ENCODE peak calls at places on chromosomes 16 and 17, in six cellular contexts. One of them, this sample, is unnamed.

GRCh38 chr16:81036751-81037350 is 1.2 kb downstream of the ATMIN start:
- ATAC-seq in heart left ventricle: peak; percentile 31
- ATAC-seq in left ventricle myocardium superior: peak; percentile 15
- ATAC-seq in aorta: no peak
- ATAC-seq in activated T-cell treated with anti-CD3 and anti-CD28 coated beads, Interleukin-2, amount 50 U/mL, for 4 hours: no peak
- ATAC-seq in stimulated activated naive CD8-positive, alpha-beta T cell treated with anti-CD3 and anti-CD28 coated beads, Interleukin-15, Interleukin-2, amounts not matched to agents 100 U/mL and 50 U/mL, for 24 hours: no peak
- ATAC-seq in this sample: no peak

GRCh38 chr16:68492151-68492500 is 43.8 kb upstream of the SMPD3 start:
- ATAC-seq in activated T-cell treated with anti-CD3 and anti-CD28 coated beads, Interleukin-2, amount 50 U/mL, for 4 hours: no peak
- ATAC-seq in heart left ventricle: no peak
- ATAC-seq in stimulated activated naive CD8-positive, alpha-beta T cell treated with anti-CD3 and anti-CD28 coated beads, Interleukin-15, Interleukin-2, amounts not matched to agents 100 U/mL and 50 U/mL, for 24 hours: no peak
- ATAC-seq in left ventricle myocardium superior: no peak
- ATAC-seq in aorta: no peak
- ATAC-seq in this sample: no peak

GRCh38 chr17:2074919-2075318 is 20.0 kb downstream of the HIC1 start:
- ATAC-seq in heart left ventricle: peak; percentile 11
- ATAC-seq in aorta: no peak
- ATAC-seq in left ventricle myocardium superior: no peak
- ATAC-seq in stimulated activated naive CD8-positive, alpha-beta T cell treated with anti-CD3 and anti-CD28 coated beads, Interleukin-15, Interleukin-2, amounts not matched to agents 100 U/mL and 50 U/mL, for 24 hours: no peak
- ATAC-seq in activated T-cell treated with anti-CD3 and anti-CD28 coated beads, Interleukin-2, amount 50 U/mL, for 4 hours: no peak
- ATAC-seq in this sample: no peak

GRCh38 chr16:79943738-79944137 is 343.2 kb upstream of the MAF start:
- ATAC-seq in activated T-cell treated with anti-CD3 and anti-CD28 coated beads, Interleukin-2, amount 50 U/mL, for 4 hours: no peak
- ATAC-seq in heart left ventricle: peak; percentile 61
- ATAC-seq in aorta: no peak
- ATAC-seq in left ventricle myocardium superior: peak; percentile 64
- ATAC-seq in stimulated activated naive CD8-positive, alpha-beta T cell treated with anti-CD3 and anti-CD28 coated beads, Interleukin-15, Interleukin-2, amounts not matched to agents 100 U/mL and 50 U/mL, for 24 hours: no peak
- ATAC-seq in this sample: no peak

GRCh38 chr17:59369026-59369724 is 37.7 kb downstream of the YPEL2 start:
- ATAC-seq in stimulated activated naive CD8-positive, alpha-beta T cell treated with anti-CD3 and anti-CD28 coated beads, Interleukin-15, Interleukin-2, amounts not matched to agents 100 U/mL and 50 U/mL, for 24 hours: no peak
- ATAC-seq in left ventricle myocardium superior: peak; percentile 1
- ATAC-seq in aorta: no peak
- ATAC-seq in activated T-cell treated with anti-CD3 and anti-CD28 coated beads, Interleukin-2, amount 50 U/mL, for 4 hours: no peak
- ATAC-seq in heart left ventricle: no peak
- ATAC-seq in this sample: no peak

GRCh38 chr17:28133562-28133970 is 91.1 kb downstream of the NLK start:
- ATAC-seq in activated T-cell treated with anti-CD3 and anti-CD28 coated beads, Interleukin-2, amount 50 U/mL, for 4 hours: no peak
- ATAC-seq in aorta: no peak
- ATAC-seq in stimulated activated naive CD8-positive, alpha-beta T cell treated with anti-CD3 and anti-CD28 coated beads, Interleukin-15, Interleukin-2, amounts not matched to agents 100 U/mL and 50 U/mL, for 24 hours: peak; percentile 40
- ATAC-seq in left ventricle myocardium superior: no peak
- ATAC-seq in heart left ventricle: no peak
- ATAC-seq in this sample: no peak

GRCh38 chr17:3660311-3660891 is 8.0 kb downstream of the TAX1BP3 start:
- ATAC-seq in stimulated activated naive CD8-positive, alpha-beta T cell treated with anti-CD3 and anti-CD28 coated beads, Interleukin-15, Interleukin-2, amounts not matched to agents 100 U/mL and 50 U/mL, for 24 hours: no peak
- ATAC-seq in activated T-cell treated with anti-CD3 and anti-CD28 coated beads, Interleukin-2, amount 50 U/mL, for 4 hours: no peak
- ATAC-seq in aorta: peak; percentile 5
- ATAC-seq in heart left ventricle: peak; percentile 33
- ATAC-seq in left ventricle myocardium superior: peak; percentile 37
- ATAC-seq in this sample: no peak

GRCh38 chr16:31248344-31248743 is 11.4 kb upstream of the ITGAM start:
- ATAC-seq in aorta: no peak
- ATAC-seq in activated T-cell treated with anti-CD3 and anti-CD28 coated beads, Interleukin-2, amount 50 U/mL, for 4 hours: no peak
- ATAC-seq in heart left ventricle: no peak
- ATAC-seq in stimulated activated naive CD8-positive, alpha-beta T cell treated with anti-CD3 and anti-CD28 coated beads, Interleukin-15, Interleukin-2, amounts not matched to agents 100 U/mL and 50 U/mL, for 24 hours: no peak
- ATAC-seq in left ventricle myocardium superior: no peak
- ATAC-seq in this sample: no peak

GRCh38 chr17:79728908-79729471 is 1.8 kb upstream of the ENPP7 start:
- ATAC-seq in stimulated activated naive CD8-positive, alpha-beta T cell treated with anti-CD3 and anti-CD28 coated beads, Interleukin-15, Interleukin-2, amounts not matched to agents 100 U/mL and 50 U/mL, for 24 hours: no peak
- ATAC-seq in activated T-cell treated with anti-CD3 and anti-CD28 coated beads, Interleukin-2, amount 50 U/mL, for 4 hours: peak; percentile 34
- ATAC-seq in heart left ventricle: peak; percentile 10
- ATAC-seq in aorta: peak; percentile 34
- ATAC-seq in left ventricle myocardium superior: no peak
- ATAC-seq in this sample: peak; percentile 22

GRCh38 chr16:80526418-80527061 is 14.3 kb upstream of the DYNLRB2 start:
- ATAC-seq in activated T-cell treated with anti-CD3 and anti-CD28 coated beads, Interleukin-2, amount 50 U/mL, for 4 hours: no peak
- ATAC-seq in heart left ventricle: no peak
- ATAC-seq in left ventricle myocardium superior: no peak
- ATAC-seq in stimulated activated naive CD8-positive, alpha-beta T cell treated with anti-CD3 and anti-CD28 coated beads, Interleukin-15, Interleukin-2, amounts not matched to agents 100 U/mL and 50 U/mL, for 24 hours: no peak
- ATAC-seq in aorta: peak; percentile 78
- ATAC-seq in this sample: peak; percentile 34

GRCh38 chr17:27360507-27360906 is 66.6 kb downstream of the WSB1 start:
- ATAC-seq in left ventricle myocardium superior: no peak
- ATAC-seq in heart left ventricle: no peak
- ATAC-seq in stimulated activated naive CD8-positive, alpha-beta T cell treated with anti-CD3 and anti-CD28 coated beads, Interleukin-15, Interleukin-2, amounts not matched to agents 100 U/mL and 50 U/mL, for 24 hours: no peak
- ATAC-seq in activated T-cell treated with anti-CD3 and anti-CD28 coated beads, Interleukin-2, amount 50 U/mL, for 4 hours: no peak
- ATAC-seq in aorta: no peak
- ATAC-seq in this sample: no peak

GRCh38 chr16:83473109-83473508 is 334.7 kb upstream of the HSBP1 start:
- ATAC-seq in heart left ventricle: no peak
- ATAC-seq in activated T-cell treated with anti-CD3 and anti-CD28 coated beads, Interleukin-2, amount 50 U/mL, for 4 hours: no peak
- ATAC-seq in aorta: no peak
- ATAC-seq in left ventricle myocardium superior: no peak
- ATAC-seq in stimulated activated naive CD8-positive, alpha-beta T cell treated with anti-CD3 and anti-CD28 coated beads, Interleukin-15, Interleukin-2, amounts not matched to agents 100 U/mL and 50 U/mL, for 24 hours: no peak
- ATAC-seq in this sample: no peak

GRCh38 chr17:32927724-32928526 is at the start of gene TMEM98:
- ATAC-seq in aorta: peak; percentile 61
- ATAC-seq in heart left ventricle: peak; percentile 67
- ATAC-seq in activated T-cell treated with anti-CD3 and anti-CD28 coated beads, Interleukin-2, amount 50 U/mL, for 4 hours: peak; percentile 57
- ATAC-seq in left ventricle myocardium superior: peak; percentile 81
- ATAC-seq in stimulated activated naive CD8-positive, alpha-beta T cell treated with anti-CD3 and anti-CD28 coated beads, Interleukin-15, Interleukin-2, amounts not matched to agents 100 U/mL and 50 U/mL, for 24 hours: peak; percentile 32
- ATAC-seq in this sample: peak; percentile 81

GRCh38 chr16:4240624-4241023 is 1.3 kb downstream of the SRL start:
- ATAC-seq in stimulated activated naive CD8-positive, alpha-beta T cell treated with anti-CD3 and anti-CD28 coated beads, Interleukin-15, Interleukin-2, amounts not matched to agents 100 U/mL and 50 U/mL, for 24 hours: no peak
- ATAC-seq in aorta: no peak
- ATAC-seq in left ventricle myocardium superior: peak; percentile 81
- ATAC-seq in activated T-cell treated with anti-CD3 and anti-CD28 coated beads, Interleukin-2, amount 50 U/mL, for 4 hours: no peak
- ATAC-seq in heart left ventricle: peak; percentile 79
- ATAC-seq in this sample: no peak

GRCh38 chr17:60231234-60231633 is 81.5 kb downstream of the CA4 start:
- ATAC-seq in activated T-cell treated with anti-CD3 and anti-CD28 coated beads, Interleukin-2, amount 50 U/mL, for 4 hours: no peak
- ATAC-seq in left ventricle myocardium superior: peak; percentile 39
- ATAC-seq in stimulated activated naive CD8-positive, alpha-beta T cell treated with anti-CD3 and anti-CD28 coated beads, Interleukin-15, Interleukin-2, amounts not matched to agents 100 U/mL and 50 U/mL, for 24 hours: no peak
- ATAC-seq in aorta: no peak
- ATAC-seq in heart left ventricle: no peak
- ATAC-seq in this sample: no peak

GRCh38 chr17:44191389-44191788 is 4.6 kb downstream of the TMUB2 start:
- ATAC-seq in aorta: no peak
- ATAC-seq in left ventricle myocardium superior: no peak
- ATAC-seq in stimulated activated naive CD8-positive, alpha-beta T cell treated with anti-CD3 and anti-CD28 coated beads, Interleukin-15, Interleukin-2, amounts not matched to agents 100 U/mL and 50 U/mL, for 24 hours: no peak
- ATAC-seq in heart left ventricle: no peak
- ATAC-seq in activated T-cell treated with anti-CD3 and anti-CD28 coated beads, Interleukin-2, amount 50 U/mL, for 4 hours: no peak
- ATAC-seq in this sample: no peak

GRCh38 chr17:9056566-9056965 is 35.3 kb downstream of the NTN1 start:
- ATAC-seq in activated T-cell treated with anti-CD3 and anti-CD28 coated beads, Interleukin-2, amount 50 U/mL, for 4 hours: no peak
- ATAC-seq in stimulated activated naive CD8-positive, alpha-beta T cell treated with anti-CD3 and anti-CD28 coated beads, Interleukin-15, Interleukin-2, amounts not matched to agents 100 U/mL and 50 U/mL, for 24 hours: no peak
- ATAC-seq in heart left ventricle: peak; percentile 33
- ATAC-seq in aorta: no peak
- ATAC-seq in left ventricle myocardium superior: no peak
- ATAC-seq in this sample: peak; percentile 84

GRCh38 chr17:7513850-7514419 is 29.8 kb downstream of the POLR2A start:
- ATAC-seq in left ventricle myocardium superior: no peak
- ATAC-seq in aorta: no peak
- ATAC-seq in activated T-cell treated with anti-CD3 and anti-CD28 coated beads, Interleukin-2, amount 50 U/mL, for 4 hours: no peak
- ATAC-seq in stimulated activated naive CD8-positive, alpha-beta T cell treated with anti-CD3 and anti-CD28 coated beads, Interleukin-15, Interleukin-2, amounts not matched to agents 100 U/mL and 50 U/mL, for 24 hours: no peak
- ATAC-seq in heart left ventricle: peak; percentile 10
- ATAC-seq in this sample: no peak

GRCh38 chr17:28751600-28752366 is 8.0 kb downstream of the TRAF4 start:
- ATAC-seq in stimulated activated naive CD8-positive, alpha-beta T cell treated with anti-CD3 and anti-CD28 coated beads, Interleukin-15, Interleukin-2, amounts not matched to agents 100 U/mL and 50 U/mL, for 24 hours: no peak
- ATAC-seq in aorta: no peak
- ATAC-seq in activated T-cell treated with anti-CD3 and anti-CD28 coated beads, Interleukin-2, amount 50 U/mL, for 4 hours: no peak
- ATAC-seq in left ventricle myocardium superior: no peak
- ATAC-seq in heart left ventricle: no peak
- ATAC-seq in this sample: no peak